ENCODE peak calls at places on chromosomes 1 and 21, in five cellular contexts. Z, P, X, Y and H are unnamed samples. For H3K9me3, the result is how much of the 10 kb centered on the place peaks cover.

GRCh38 chr21:25657140-25657539 is 18.1 kb downstream of the JAM2 start:
- DNase-seq in Z (no peak), P (no peak), X (no peak), Y (no peak), H (no peak)

GRCh38 chr1:14800500-14801069 is 202.1 kb downstream of the KAZN start:
- DNase-seq in Z (no peak), P (no peak), X (no peak), Y (no peak), H (no peak)

GRCh38 chr21:16085436-16085835 is 355.7 kb downstream of the USP25 start:
- DNase-seq in Z (no peak), P (peak), X (no peak), Y (no peak), H (no peak)

GRCh38 chr1:94962745-94963265 is 35.9 kb upstream of the CNN3 start:
- DNase-seq in Z (peak), P (peak), X (no peak), Y (peak), H (no peak)

GRCh38 chr1:184590163-184590750 is 164.4 kb downstream of the EDEM3 start:
- DNase-seq in Z (peak), P (no peak), X (no peak), Y (no peak), H (no peak)

GRCh38 chr1:205062319-205062718 is 19.3 kb downstream of the CNTN2 start:
- DNase-seq in Z (no peak), P (no peak), X (no peak), Y (peak), H (no peak)

GRCh38 chr1:110674337-110675059 is at the start of gene KCNA3:
- DNase-seq in Z (no peak), P (no peak), X (peak), Y (peak), H (peak)

GRCh38 chr1:25544243-25544764 is 898 bp downstream of the LDLRAP1 start:
- DNase-seq in Z (no peak), P (no peak), X (no peak), Y (no peak), H (no peak)

GRCh38 chr1:36350659-36351171 is 27.3 kb upstream of the EVA1B start:
- DNase-seq in Z (no peak), P (peak), X (no peak), Y (no peak), H (peak)

GRCh38 chr1:199298825-199299224 is 660.0 kb downstream of the PTPRC start:
- DNase-seq in Z (no peak), P (peak), X (no peak), Y (no peak), H (no peak)

GRCh38 chr1:156414440-156415064 is 45.5 kb downstream of the RHBG start:
- DNase-seq in Z (no peak), P (no peak), X (no peak), Y (no peak), H (no peak)

GRCh38 chr1:212514056-212514614 is 81.4 kb downstream of the NENF start:
- DNase-seq in Z (no peak), P (peak), X (peak), Y (no peak), H (no peak)

GRCh38 chr21:15276243-15276642 is 211.4 kb upstream of the NRIP1 start:
- DNase-seq in Z (no peak), P (no peak), X (no peak), Y (no peak), H (no peak)

GRCh38 chr1:212981025-212981495 is 30.7 kb downstream of the VASH2 start:
- DNase-seq in Z (peak), P (no peak), X (peak), Y (no peak), H (no peak)

GRCh38 chr1:201019321-201019977 is 4.1 kb downstream of the KIF21B start:
- DNase-seq in Z (no peak), P (no peak), X (peak), Y (no peak), H (peak)

GRCh38 chr1:4060850-4061249 is 160.8 kb upstream of the C1orf174 start:
- DNase-seq in Z (peak), P (no peak), X (no peak), Y (no peak), H (no peak)
- H3K9me3 ChIP-seq in Z (under half), P (half or more), X (under half), Y (under half), H (under half)

GRCh38 chr1:172960454-172961208 is 90.1 kb downstream of the TNFSF18 start:
- DNase-seq in Z (no peak), P (peak), X (no peak), Y (no peak), H (no peak)
- H3K9me3 ChIP-seq in Z (under half), P (under half), X (under half), Y (under half), H (under half)

DNA sequence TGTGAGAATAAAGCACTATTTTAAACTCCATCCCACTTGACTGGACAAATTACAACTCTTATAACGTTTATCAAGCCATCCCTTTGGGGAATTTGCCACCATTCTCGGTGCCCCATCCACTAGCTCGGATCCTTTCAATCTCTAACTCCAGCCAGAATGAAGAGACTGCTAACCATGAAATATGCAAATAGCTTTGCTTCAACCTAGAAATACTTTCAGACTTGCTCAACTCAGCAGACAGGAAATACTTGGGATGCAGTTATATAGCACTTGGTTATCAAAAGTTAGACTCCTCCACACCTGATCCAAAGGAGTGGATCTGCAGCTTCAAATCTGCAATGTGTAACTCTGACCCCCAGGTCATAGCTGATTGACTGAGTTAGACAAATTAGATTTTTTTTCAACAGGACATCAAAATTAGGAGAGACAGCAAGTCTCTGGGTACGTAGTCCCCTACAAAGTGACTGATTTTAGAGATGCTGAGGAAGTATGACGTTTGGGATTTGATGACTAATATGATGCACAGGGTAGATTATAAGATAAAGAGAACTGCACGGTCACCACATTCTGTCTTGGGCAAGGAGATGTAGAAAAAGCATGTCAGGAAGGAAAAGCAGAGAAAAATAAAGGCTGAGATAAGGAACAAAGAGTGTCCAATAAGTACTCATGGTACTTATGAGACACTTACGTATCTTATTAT is 496.0 kb downstream of the AGBL4 start:
- DNase-seq in Z (no peak), P (no peak), X (no peak), Y (no peak), H (no peak)
- H3K9me3 ChIP-seq in Z (under half), P (under half), X (under half), Y (under half), H (under half)

GRCh38 chr1:67626090-67626489 is 58.9 kb upstream of the GADD45A start:
- DNase-seq in Z (no peak), P (no peak), X (no peak), Y (no peak), H (no peak)
- H3K9me3 ChIP-seq in Z (under half), P (under half), X (under half), Y (under half), H (under half)

GRCh38 chr1:232657426-232657825 is 27.5 kb upstream of the SIPA1L2 start:
- DNase-seq in Z (no peak), P (no peak), X (no peak), Y (no peak), H (no peak)
- H3K9me3 ChIP-seq in Z (under half), P (under half), X (under half), Y (under half), H (under half)

GRCh38 chr1:40475268-40475667 is 1.8 kb upstream of the ZFP69 start:
- DNase-seq in Z (no peak), P (no peak), X (no peak), Y (no peak), H (no peak)

GRCh38 chr1:40469327-40469726 is 7.8 kb upstream of the ZFP69 start:
- DNase-seq in Z (no peak), P (no peak), X (no peak), Y (no peak), H (no peak)
- H3K9me3 ChIP-seq in Z (under half), P (half or more), X (half or more), Y (under half), H (under half)